ENCODE peak calls at places on chromosomes 12 and 14, in seven cellular contexts. A is SK-N-SH; V is astrocyte of the spinal cord; R is upper lobe of right lung; E is tibial nerve; Z is CD8-positive, alpha-beta T cell; P is bronchial epithelial cell. K is an unnamed sample.

GRCh38 chr12:30599631-30600030 is 96.0 kb downstream of the IPO8 start:
- DNase-seq in A (no peak), V (peak; percentile 6), R (no peak), E (no peak), Z (no peak), P (peak; percentile 12), K (no peak)

GRCh38 chr14:99571303-99571986 is 32.6 kb downstream of the CCDC85C start:
- DNase-seq in A (no peak), V (no peak), R (no peak), E (no peak), Z (peak; percentile 18), P (no peak), K (no peak)

GRCh38 chr12:1800646-1801284 is 19.6 kb upstream of the LRTM2 start:
- DNase-seq in A (peak; percentile 68), V (no peak), R (peak; percentile 69), E (no peak), Z (no peak), P (no peak), K (peak; percentile 35)

GRCh38 chr14:95340201-95340697 is 20.5 kb upstream of the CLMN start:
- DNase-seq in A (no peak), V (no peak), R (no peak), E (no peak), Z (no peak), P (peak; percentile 48), K (no peak)

GRCh38 chr12:77231548-77231947 is 166.2 kb upstream of the E2F7 start:
- DNase-seq in A (peak; percentile 30), V (peak; percentile 76), R (peak; percentile 75), E (peak; percentile 68), Z (no peak), P (peak; percentile 48), K (no peak)

GRCh38 chr14:69873877-69874780 is 5.1 kb upstream of the SMOC1 start:
- DNase-seq in A (no peak), V (peak; percentile 72), R (no peak), E (no peak), Z (no peak), P (peak; percentile 61), K (no peak)

GRCh38 chr12:44317651-44318126 is 481.8 kb downstream of the TMEM117 start:
- DNase-seq in A (peak; percentile 25), V (peak; percentile 17), R (no peak), E (no peak), Z (no peak), P (peak; percentile 31), K (peak; percentile 25)

GRCh38 chr14:79278798-79279644 is 932.3 kb downstream of the DIO2 start:
- DNase-seq in A (peak; percentile 82), V (peak; percentile 91), R (peak; percentile 92), E (peak; percentile 39), Z (no peak), P (peak; percentile 91), K (peak; percentile 80)

GRCh38 chr14:76995279-76996035 is 33.1 kb downstream of the IRF2BPL start:
- DNase-seq in A (no peak), V (no peak), R (no peak), E (no peak), Z (no peak), P (no peak), K (no peak)

GRCh38 chr14:82419933-82420332 is 886.3 kb upstream of the SEL1L start:
- DNase-seq in A (no peak), V (no peak), R (no peak), E (no peak), Z (no peak), P (peak; percentile 1), K (no peak)

GRCh38 chr14:64444984-64445845 is 20.1 kb upstream of the AKAP5 start:
- DNase-seq in A (peak; percentile 56), V (peak; percentile 81), R (no peak), E (no peak), Z (peak; percentile 38), P (peak; percentile 36), K (no peak)

GRCh38 chr12:479161-479560 is 19.4 kb downstream of the B4GALNT3 start:
- DNase-seq in A (no peak), V (no peak), R (no peak), E (no peak), Z (no peak), P (no peak), K (no peak)

GRCh38 chr12:116384175-116384574 is 106.7 kb upstream of the MED13L start:
- DNase-seq in A (no peak), V (no peak), R (no peak), E (no peak), Z (no peak), P (no peak), K (no peak)

DNA sequence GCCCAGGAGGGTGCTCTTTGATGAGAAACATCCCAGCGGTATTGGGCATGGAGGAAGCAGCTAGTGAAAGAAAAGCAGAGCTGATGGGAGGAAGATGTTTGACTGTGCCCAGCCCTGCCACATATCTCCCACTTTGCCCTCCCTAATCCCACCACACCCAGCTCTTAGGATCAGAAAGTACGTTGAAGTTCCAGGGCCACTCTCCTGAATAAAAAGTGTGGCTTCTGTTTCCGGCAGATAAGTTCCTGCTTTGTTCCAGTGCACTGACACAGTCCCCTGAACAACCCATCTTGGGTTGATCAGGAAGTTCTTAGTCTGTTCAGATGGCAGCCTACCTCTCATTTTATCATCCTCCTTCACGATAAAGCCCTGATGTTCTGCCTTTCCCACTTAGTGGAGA is 16.5 kb downstream of the TPCN1 start:
- DNase-seq in A (no peak), V (no peak), R (no peak), E (no peak), Z (no peak), P (no peak), K (no peak)
- H3K4me3 ChIP-seq in A (no peak overlapping the region), V (no peak overlapping the region), R (no peak overlapping the region), E (no peak overlapping the region), Z (no peak overlapping the region), P (no peak overlapping the region), K (no peak overlapping the region)

GRCh38 chr12:132489078-132489601 is 811 bp upstream of the FBRSL1 start:
- DNase-seq in A (no peak), V (no peak), R (peak; percentile 82), E (no peak), Z (peak; percentile 71), P (no peak), K (no peak)

GRCh38 chr12:132486576-132486975 is 3.4 kb upstream of the FBRSL1 start:
- DNase-seq in A (no peak), V (no peak), R (no peak), E (no peak), Z (peak; percentile 19), P (no peak), K (no peak)

GRCh38 chr12:132489602-132490239 is at the start of gene FBRSL1:
- DNase-seq in A (peak; percentile 100), V (peak; percentile 77), R (peak; percentile 94), E (peak; percentile 80), Z (peak; percentile 93), P (peak; percentile 34), K (peak; percentile 37)

GRCh38 chr12:132487311-132487741 is 2.6 kb upstream of the FBRSL1 start:
- DNase-seq in A (no peak), V (no peak), R (no peak), E (no peak), Z (peak; percentile 22), P (no peak), K (no peak)

DNA sequence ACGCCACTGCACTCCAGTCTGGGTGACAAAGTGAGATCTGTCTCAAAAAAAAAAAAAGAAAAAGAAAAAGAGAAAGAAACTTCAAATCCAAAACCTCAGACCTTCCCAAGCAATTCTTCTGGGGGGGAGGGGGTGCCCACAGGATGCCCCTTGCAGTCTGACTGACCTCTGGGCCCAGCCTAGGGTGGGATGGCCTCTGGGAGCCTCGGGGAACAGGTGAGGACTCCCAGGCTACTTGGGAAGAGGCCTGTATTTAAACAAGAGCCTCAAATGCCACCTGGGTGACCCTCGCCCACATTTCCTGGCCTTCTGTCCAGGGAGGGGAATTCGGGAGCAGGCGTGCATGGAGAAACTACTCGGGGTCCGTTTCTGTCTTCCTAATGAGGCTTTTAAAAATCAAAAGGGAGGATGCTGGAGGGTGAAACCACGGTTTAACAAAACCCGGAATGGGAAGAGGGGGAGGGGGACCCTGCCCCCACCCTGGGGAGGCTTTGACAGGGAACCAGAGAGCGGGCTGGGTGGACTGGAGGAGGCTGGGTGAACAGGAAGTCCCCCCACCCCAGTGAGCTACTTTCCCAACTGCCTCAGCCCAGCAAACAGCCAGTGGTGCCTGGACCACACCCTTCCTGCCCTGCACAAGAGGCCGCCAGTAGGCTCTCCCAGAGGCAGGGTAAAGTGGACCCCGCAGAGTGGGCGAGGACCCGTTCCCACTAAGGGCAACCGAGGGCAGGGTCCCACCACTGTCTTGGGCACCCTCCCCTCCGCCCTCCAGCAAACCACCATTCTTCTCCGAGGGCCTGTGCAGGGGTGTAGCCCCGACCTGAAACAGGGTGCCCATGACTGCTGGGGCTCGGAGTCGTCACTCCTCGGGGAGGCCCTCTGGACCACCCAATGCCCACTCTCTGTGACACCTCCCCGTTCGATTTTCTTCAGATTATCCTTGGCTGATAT is 1.5 kb upstream of the FBRSL1 start:
- DNase-seq in A (no peak), V (no peak), R (no peak), E (no peak), Z (peak; percentile 51), P (no peak), K (no peak)
- H3K4me3 ChIP-seq in A (no peak overlapping the region), V (no peak overlapping the region), R (peak overlapping the region; percentile 71), E (peak overlapping the region; percentile 87), Z (peak overlapping the region; percentile 95), P (no peak overlapping the region), K (no peak overlapping the region)

GRCh38 chr14:57291692-57292647 is 23.2 kb downstream of the AP5M1 start:
- DNase-seq in A (no peak), V (no peak), R (no peak), E (no peak), Z (no peak), P (no peak), K (no peak)
- H3K4me3 ChIP-seq in A (no peak overlapping the region), V (no peak overlapping the region), R (no peak overlapping the region), E (no peak overlapping the region), Z (no peak overlapping the region), P (no peak overlapping the region), K (no peak overlapping the region)

GRCh38 chr12:109127533-109128242 is 11.3 kb downstream of the ACACB start:
- DNase-seq in A (no peak), V (no peak), R (no peak), E (no peak), Z (no peak), P (no peak), K (no peak)

GRCh38 chr12:109134186-109134917 is 18.0 kb downstream of the ACACB start:
- DNase-seq in A (peak; percentile 60), V (no peak), R (peak; percentile 65), E (no peak), Z (no peak), P (peak; percentile 9), K (no peak)

GRCh38 chr12:109130297-109130696 is 13.9 kb downstream of the ACACB start:
- DNase-seq in A (no peak), V (no peak), R (no peak), E (no peak), Z (no peak), P (no peak), K (no peak)

GRCh38 chr12:109130755-109131521 is 14.6 kb downstream of the ACACB start:
- DNase-seq in A (peak; percentile 27), V (no peak), R (no peak), E (no peak), Z (no peak), P (no peak), K (no peak)

DNA sequence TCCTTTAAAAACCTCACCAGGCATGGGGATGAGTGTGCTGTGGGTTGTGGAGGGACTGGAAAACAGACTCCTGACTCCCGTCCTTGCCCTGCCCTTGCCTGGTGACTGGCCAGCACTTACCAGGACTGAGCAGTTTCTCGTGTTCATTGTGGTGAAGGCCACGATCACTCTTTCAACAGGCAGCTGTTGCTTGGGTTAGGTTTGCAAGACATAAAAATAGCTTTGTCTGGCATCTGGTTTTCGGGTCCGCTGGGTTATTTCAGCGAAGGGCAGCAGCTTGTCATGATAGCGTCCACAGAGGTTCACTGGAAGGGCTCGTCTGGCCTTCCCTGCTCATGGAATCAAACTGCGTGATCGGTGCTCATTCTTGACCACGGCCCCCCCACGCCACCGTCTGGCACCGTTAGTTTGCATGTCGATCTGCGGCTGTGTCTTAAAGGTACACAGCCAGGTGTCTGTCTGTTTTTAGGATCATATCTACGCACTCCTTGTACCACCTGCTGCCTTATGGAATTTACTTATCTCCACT is 15.2 kb downstream of the ACACB start:
- DNase-seq in A (no peak), V (no peak), R (no peak), E (no peak), Z (no peak), P (no peak), K (no peak)
- H3K4me3 ChIP-seq in A (no peak overlapping the region), V (no peak overlapping the region), R (no peak overlapping the region), E (no peak overlapping the region), Z (no peak overlapping the region), P (no peak overlapping the region), K (no peak overlapping the region)

K was measured in iPS DF 6.9.